ENCODE peak calls at places on chromosomes 13 and 19, in nine cellular contexts. One of them, this sample, is unnamed.

GRCh38 chr13:112679381-112679780 is 10.5 kb upstream of the ATP11A start:
- DNase-seq in COR-L47: no peak
- DNase-seq in activated CD4-positive, alpha-beta memory T cell treated with anti-CD3 and anti-CD28 coated beads, Interleukin-2, amount 10 ng/mL, durations not matched to agents 7 days and 5 days: no peak
- DNase-seq in GM23248: no peak
- DNase-seq in uterus: peak; percentile 10
- DNase-seq in psoas muscle: no peak
- DNase-seq in amniotic stem cell: no peak
- DNase-seq in progenitor cell of endocrine pancreas: no peak
- DNase-seq in NCI-H748 treated with DMSO at 0.1 percent for 48 hours: no peak
- DNase-seq in this sample: no peak

GRCh38 chr13:112065867-112066623 is 904 bp upstream of the SOX1 start:
- DNase-seq in COR-L47: peak; percentile 84
- DNase-seq in activated CD4-positive, alpha-beta memory T cell treated with anti-CD3 and anti-CD28 coated beads, Interleukin-2, amount 10 ng/mL, durations not matched to agents 7 days and 5 days: no peak
- DNase-seq in GM23248: no peak
- DNase-seq in uterus: no peak
- DNase-seq in psoas muscle: no peak
- DNase-seq in amniotic stem cell: no peak
- DNase-seq in progenitor cell of endocrine pancreas: no peak
- DNase-seq in NCI-H748 treated with DMSO at 0.1 percent for 48 hours: peak; percentile 71
- DNase-seq in this sample: no peak

GRCh38 chr19:38251564-38252051 is 4.6 kb downstream of the PPP1R14A start:
- DNase-seq in COR-L47: no peak
- DNase-seq in activated CD4-positive, alpha-beta memory T cell treated with anti-CD3 and anti-CD28 coated beads, Interleukin-2, amount 10 ng/mL, durations not matched to agents 7 days and 5 days: no peak
- DNase-seq in GM23248: peak; percentile 34
- DNase-seq in uterus: peak; percentile 55
- DNase-seq in psoas muscle: no peak
- DNase-seq in amniotic stem cell: no peak
- DNase-seq in progenitor cell of endocrine pancreas: no peak
- DNase-seq in NCI-H748 treated with DMSO at 0.1 percent for 48 hours: no peak
- DNase-seq in this sample: no peak

GRCh38 chr19:14582894-14583340 is at the start of gene CLEC17A:
- DNase-seq in COR-L47: no peak
- DNase-seq in activated CD4-positive, alpha-beta memory T cell treated with anti-CD3 and anti-CD28 coated beads, Interleukin-2, amount 10 ng/mL, durations not matched to agents 7 days and 5 days: no peak
- DNase-seq in GM23248: no peak
- DNase-seq in uterus: no peak
- DNase-seq in psoas muscle: no peak
- DNase-seq in amniotic stem cell: no peak
- DNase-seq in progenitor cell of endocrine pancreas: no peak
- DNase-seq in NCI-H748 treated with DMSO at 0.1 percent for 48 hours: no peak
- DNase-seq in this sample: no peak

GRCh38 chr13:76832258-76832988 is 53.8 kb downstream of the KCTD12 start:
- DNase-seq in COR-L47: no peak
- DNase-seq in activated CD4-positive, alpha-beta memory T cell treated with anti-CD3 and anti-CD28 coated beads, Interleukin-2, amount 10 ng/mL, durations not matched to agents 7 days and 5 days: no peak
- DNase-seq in GM23248: no peak
- DNase-seq in uterus: no peak
- DNase-seq in psoas muscle: no peak
- DNase-seq in amniotic stem cell: no peak
- DNase-seq in progenitor cell of endocrine pancreas: no peak
- DNase-seq in NCI-H748 treated with DMSO at 0.1 percent for 48 hours: peak; percentile 92
- DNase-seq in this sample: no peak

GRCh38 chr13:69644447-69644846 is 463.2 kb upstream of the ATXN8OS start:
- DNase-seq in COR-L47: no peak
- DNase-seq in activated CD4-positive, alpha-beta memory T cell treated with anti-CD3 and anti-CD28 coated beads, Interleukin-2, amount 10 ng/mL, durations not matched to agents 7 days and 5 days: no peak
- DNase-seq in GM23248: no peak
- DNase-seq in uterus: no peak
- DNase-seq in psoas muscle: no peak
- DNase-seq in amniotic stem cell: no peak
- DNase-seq in progenitor cell of endocrine pancreas: no peak
- DNase-seq in NCI-H748 treated with DMSO at 0.1 percent for 48 hours: no peak
- DNase-seq in this sample: no peak

GRCh38 chr19:1240925-1241324 is 626 bp upstream of the ATP5F1D start:
- DNase-seq in COR-L47: no peak
- DNase-seq in activated CD4-positive, alpha-beta memory T cell treated with anti-CD3 and anti-CD28 coated beads, Interleukin-2, amount 10 ng/mL, durations not matched to agents 7 days and 5 days: no peak
- DNase-seq in GM23248: no peak
- DNase-seq in uterus: no peak
- DNase-seq in psoas muscle: no peak
- DNase-seq in amniotic stem cell: no peak
- DNase-seq in progenitor cell of endocrine pancreas: no peak
- DNase-seq in NCI-H748 treated with DMSO at 0.1 percent for 48 hours: no peak
- DNase-seq in this sample: no peak

GRCh38 chr13:43783820-43784219 is 3.0 kb downstream of the ENOX1 start:
- DNase-seq in COR-L47: peak; percentile 84
- DNase-seq in activated CD4-positive, alpha-beta memory T cell treated with anti-CD3 and anti-CD28 coated beads, Interleukin-2, amount 10 ng/mL, durations not matched to agents 7 days and 5 days: no peak
- DNase-seq in GM23248: peak; percentile 73
- DNase-seq in uterus: no peak
- DNase-seq in psoas muscle: no peak
- DNase-seq in amniotic stem cell: no peak
- DNase-seq in progenitor cell of endocrine pancreas: no peak
- DNase-seq in NCI-H748 treated with DMSO at 0.1 percent for 48 hours: peak; percentile 78
- DNase-seq in this sample: no peak

GRCh38 chr13:97030705-97031452 is 36.6 kb upstream of the OXGR1 start:
- DNase-seq in COR-L47: peak; percentile 69
- DNase-seq in activated CD4-positive, alpha-beta memory T cell treated with anti-CD3 and anti-CD28 coated beads, Interleukin-2, amount 10 ng/mL, durations not matched to agents 7 days and 5 days: no peak
- DNase-seq in GM23248: peak; percentile 72
- DNase-seq in uterus: no peak
- DNase-seq in psoas muscle: no peak
- DNase-seq in amniotic stem cell: no peak
- DNase-seq in progenitor cell of endocrine pancreas: no peak
- DNase-seq in NCI-H748 treated with DMSO at 0.1 percent for 48 hours: peak; percentile 37
- DNase-seq in this sample: no peak

GRCh38 chr19:10260141-10260584 is 8.1 kb downstream of the MRPL4 start:
- DNase-seq in COR-L47: no peak
- DNase-seq in activated CD4-positive, alpha-beta memory T cell treated with anti-CD3 and anti-CD28 coated beads, Interleukin-2, amount 10 ng/mL, durations not matched to agents 7 days and 5 days: peak; percentile 57
- DNase-seq in GM23248: peak; percentile 31
- DNase-seq in uterus: no peak
- DNase-seq in psoas muscle: no peak
- DNase-seq in amniotic stem cell: no peak
- DNase-seq in progenitor cell of endocrine pancreas: no peak
- DNase-seq in NCI-H748 treated with DMSO at 0.1 percent for 48 hours: no peak
- DNase-seq in this sample: no peak

GRCh38 chr19:58397533-58398037 is 2.1 kb downstream of the RNF225 start:
- DNase-seq in COR-L47: no peak
- DNase-seq in activated CD4-positive, alpha-beta memory T cell treated with anti-CD3 and anti-CD28 coated beads, Interleukin-2, amount 10 ng/mL, durations not matched to agents 7 days and 5 days: no peak
- DNase-seq in GM23248: peak; percentile 25
- DNase-seq in uterus: no peak
- DNase-seq in psoas muscle: no peak
- DNase-seq in amniotic stem cell: no peak
- DNase-seq in progenitor cell of endocrine pancreas: no peak
- DNase-seq in NCI-H748 treated with DMSO at 0.1 percent for 48 hours: no peak
- DNase-seq in this sample: no peak

GRCh38 chr19:29887498-29887897 is 54.5 kb upstream of the URI1 start:
- DNase-seq in COR-L47: no peak
- DNase-seq in activated CD4-positive, alpha-beta memory T cell treated with anti-CD3 and anti-CD28 coated beads, Interleukin-2, amount 10 ng/mL, durations not matched to agents 7 days and 5 days: no peak
- DNase-seq in GM23248: peak; percentile 46
- DNase-seq in uterus: no peak
- DNase-seq in psoas muscle: no peak
- DNase-seq in amniotic stem cell: no peak
- DNase-seq in progenitor cell of endocrine pancreas: no peak
- DNase-seq in NCI-H748 treated with DMSO at 0.1 percent for 48 hours: no peak
- DNase-seq in this sample: no peak

GRCh38 chr19:33673996-33674395 is 52.2 kb downstream of the CHST8 start:
- DNase-seq in COR-L47: no peak
- DNase-seq in activated CD4-positive, alpha-beta memory T cell treated with anti-CD3 and anti-CD28 coated beads, Interleukin-2, amount 10 ng/mL, durations not matched to agents 7 days and 5 days: no peak
- DNase-seq in GM23248: no peak
- DNase-seq in uterus: no peak
- DNase-seq in psoas muscle: no peak
- DNase-seq in amniotic stem cell: no peak
- DNase-seq in progenitor cell of endocrine pancreas: no peak
- DNase-seq in NCI-H748 treated with DMSO at 0.1 percent for 48 hours: no peak
- DNase-seq in this sample: peak; percentile 36

GRCh38 chr13:29386246-29386645 is 209.2 kb downstream of the SLC7A1 start:
- DNase-seq in COR-L47: no peak
- DNase-seq in activated CD4-positive, alpha-beta memory T cell treated with anti-CD3 and anti-CD28 coated beads, Interleukin-2, amount 10 ng/mL, durations not matched to agents 7 days and 5 days: no peak
- DNase-seq in GM23248: no peak
- DNase-seq in uterus: no peak
- DNase-seq in psoas muscle: no peak
- DNase-seq in amniotic stem cell: no peak
- DNase-seq in progenitor cell of endocrine pancreas: no peak
- DNase-seq in NCI-H748 treated with DMSO at 0.1 percent for 48 hours: no peak
- DNase-seq in this sample: no peak